ENCODE peak calls at places on chromosome 16, in six cellular contexts. D is H9, T is IMR-90, A is neuronal stem cell, V is trophoblast cell, K is mesenchymal stem cell. W is an unnamed sample. For H3K4me1, the result is how much of the 10 kb centered on the place peaks cover.

GRCh38 chr16:73713301-73713700 is 583.3 kb upstream of the PSMD7 start:
- DNase-seq in A (no peak), V (no peak), T (no peak), D (no peak), K (no peak), W (no peak)

GRCh38 chr16:48559462-48560211 is 50.3 kb downstream of the N4BP1 start:
- DNase-seq in T (peak), D (peak), A (no peak), V (peak), K (no peak), W (peak)

GRCh38 chr16:31461201-31461920 is 2.1 kb downstream of the ARMC5 start:
- DNase-seq in V (no peak), D (no peak), A (no peak), T (no peak), K (no peak), W (no peak)

GRCh38 chr16:74034862-74035261 is 261.8 kb upstream of the PSMD7 start:
- DNase-seq in D (no peak), V (peak), K (no peak), A (peak), T (peak), W (peak)

GRCh38 chr16:88764913-88765349 is 20.1 kb downstream of the PIEZO1 start:
- DNase-seq in K (peak), V (peak), T (peak), A (no peak), D (no peak), W (peak)

GRCh38 chr16:54432481-54433229 is 146.1 kb upstream of the IRX3 start:
- DNase-seq in V (no peak), A (peak), D (no peak), K (no peak), T (no peak), W (no peak)

GRCh38 chr16:886802-887731 is 83.7 kb downstream of the LMF1 start:
- DNase-seq in A (peak), V (no peak), K (no peak), D (no peak), T (no peak), W (peak)

GRCh38 chr16:56336071-56336688 is 89.2 kb downstream of the AMFR start:
- DNase-seq in D (no peak), V (no peak), T (no peak), A (no peak), K (no peak), W (peak)

GRCh38 chr16:28009586-28010373 is 53.7 kb downstream of the GSG1L start:
- DNase-seq in T (no peak), A (no peak), K (no peak), V (no peak), D (no peak), W (no peak)

GRCh38 chr16:88370365-88370764 is 12.4 kb upstream of the ZNF469 start:
- DNase-seq in D (no peak), V (no peak), A (no peak), T (no peak), K (no peak), W (no peak)

GRCh38 chr16:15777533-15778203 is 79.2 kb downstream of the MYH11 start:
- DNase-seq in A (peak), T (peak), K (peak), D (peak), V (peak), W (peak)

GRCh38 chr16:69932228-69932627 is 18.9 kb upstream of the CLEC18A start:
- DNase-seq in T (no peak), V (no peak), D (no peak), K (no peak), A (no peak), W (no peak)

GRCh38 chr16:24935336-24935735 is 79.8 kb downstream of the ARHGAP17 start:
- DNase-seq in T (no peak), V (peak), D (no peak), K (no peak), A (no peak), W (no peak)

GRCh38 chr16:78816499-78817441 is 717.3 kb downstream of the WWOX start:
- DNase-seq in A (no peak), V (peak), D (no peak), K (peak), T (no peak), W (no peak)

GRCh38 chr16:73142069-73142880 is 94.3 kb upstream of the ZFHX3 start:
- DNase-seq in V (no peak), T (no peak), D (no peak), K (no peak), A (no peak), W (no peak)

GRCh38 chr16:16038950-16039349 is 89.5 kb downstream of the ABCC1 start:
- DNase-seq in A (no peak), K (no peak), V (no peak), D (no peak), T (no peak), W (no peak)

GRCh38 chr16:50497592-50497991 is 50.6 kb upstream of the NKD1 start:
- DNase-seq in K (no peak), T (peak), V (peak), A (no peak), D (no peak), W (no peak)

GRCh38 chr16:50282010-50282538 is 15.7 kb downstream of the ADCY7 start:
- DNase-seq in T (no peak), K (no peak), V (peak), D (no peak), A (no peak), W (no peak)

GRCh38 chr16:75733305-75734141 is 7.2 kb upstream of the CPHXL start:
- DNase-seq in V (no peak), A (peak), D (no peak), K (peak), T (peak), W (peak)

GRCh38 chr16:7511549-7512260 is 179.1 kb downstream of the RBFOX1 start:
- DNase-seq in K (no peak), D (no peak), A (no peak), V (no peak), T (no peak), W (no peak)

GRCh38 chr16:7508656-7509055 is 176.0 kb downstream of the RBFOX1 start:
- DNase-seq in A (no peak), D (no peak), V (no peak), K (no peak), T (no peak), W (peak)

GRCh38 chr16:7512503-7512902 is 179.9 kb downstream of the RBFOX1 start:
- DNase-seq in D (no peak), V (no peak), K (no peak), A (no peak), T (no peak), W (no peak)

GRCh38 chr16:7513429-7513828 is 180.8 kb downstream of the RBFOX1 start:
- DNase-seq in T (no peak), D (peak), A (no peak), K (no peak), V (no peak), W (peak)

DNA sequence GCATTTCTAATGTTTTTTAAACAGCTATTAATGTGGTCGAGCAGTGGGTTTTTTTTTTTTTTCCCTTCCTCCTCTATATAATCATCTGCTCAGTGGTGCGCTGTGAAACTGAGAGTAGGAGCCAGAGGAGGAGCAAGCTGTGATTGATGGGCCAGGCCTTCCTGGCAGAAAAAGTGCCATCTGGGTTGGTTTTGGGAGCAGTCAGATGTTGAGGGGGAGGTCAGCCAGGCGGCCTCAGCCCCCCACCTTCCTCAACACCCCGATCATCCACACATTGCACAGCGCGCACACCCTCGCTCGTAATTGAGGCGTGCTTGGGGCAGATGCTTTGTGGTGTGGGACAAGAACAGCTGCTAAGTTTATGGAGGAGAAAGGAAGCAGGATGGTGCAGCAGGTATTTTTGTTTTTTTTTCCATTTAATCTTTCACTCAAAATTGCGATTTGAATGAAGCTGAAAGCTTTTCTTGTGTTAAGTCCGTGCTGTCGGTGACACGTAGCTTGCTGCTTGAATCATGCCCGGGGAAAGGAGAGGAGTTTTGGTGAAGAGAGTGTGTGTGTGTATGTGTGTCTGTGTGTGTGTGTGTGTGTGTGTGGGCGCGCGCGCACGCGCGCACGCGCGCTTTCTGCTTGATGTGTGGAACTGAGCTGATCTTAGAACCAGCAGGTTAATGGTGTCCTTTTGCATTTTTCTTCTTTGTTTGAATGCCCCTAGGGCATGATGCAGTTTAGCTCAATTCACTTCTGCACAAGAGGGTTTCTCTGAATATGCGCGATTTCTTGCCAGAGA is 177.5 kb downstream of the RBFOX1 start:
- DNase-seq in V (no peak), D (no peak), K (no peak), A (no peak), T (no peak), W (no peak)
- H3K4me1 ChIP-seq in V (under half), D (under half), K (under half), A (under half), T (under half), W (under half)

DNA sequence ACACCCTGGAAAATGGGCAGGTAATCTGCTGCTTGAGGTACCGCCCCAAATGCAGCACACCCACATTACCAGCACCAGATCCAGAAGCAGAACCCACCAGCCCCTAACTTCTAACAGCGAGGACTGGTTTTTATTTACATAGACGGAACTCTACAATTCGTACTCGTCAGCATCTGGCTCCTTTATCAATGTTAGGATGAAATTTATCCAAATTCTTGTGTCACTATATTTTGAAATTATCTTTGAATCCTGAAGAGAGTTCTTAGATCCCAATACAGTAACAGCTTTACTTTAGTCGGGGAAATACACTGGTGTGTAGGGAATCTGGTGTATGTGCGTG is 332 bp upstream of the ALG1 start:
- DNase-seq in D (no peak), T (no peak), V (no peak), K (no peak), A (no peak), W (no peak)
- H2BK120ac ChIP-seq in D (no peak), T (peak), V (no peak), K (no peak), A (no peak), W (no peak)

GRCh38 chr16:67946966-67947558 is 3.1 kb upstream of the LCAT start:
- DNase-seq in V (no peak), D (no peak), T (no peak), K (no peak), A (no peak), W (no peak)

GRCh38 chr16:67950335-67950843 is 6.5 kb upstream of the LCAT start:
- DNase-seq in A (no peak), D (no peak), V (no peak), T (no peak), K (no peak), W (no peak)

GRCh38 chr16:67946128-67946569 is 2.2 kb upstream of the LCAT start:
- DNase-seq in K (no peak), D (no peak), A (no peak), V (no peak), T (no peak), W (no peak)

GRCh38 chr16:67949645-67950044 is 5.7 kb upstream of the LCAT start:
- DNase-seq in D (no peak), K (no peak), A (no peak), V (no peak), T (no peak), W (no peak)

GRCh38 chr16:67948015-67948414 is 4.1 kb upstream of the LCAT start:
- DNase-seq in K (no peak), T (no peak), V (no peak), D (no peak), A (no peak), W (no peak)
- H3K4me1 ChIP-seq in K (under half), T (under half), V (under half), D (under half), A (under half), W (under half)

DNA sequence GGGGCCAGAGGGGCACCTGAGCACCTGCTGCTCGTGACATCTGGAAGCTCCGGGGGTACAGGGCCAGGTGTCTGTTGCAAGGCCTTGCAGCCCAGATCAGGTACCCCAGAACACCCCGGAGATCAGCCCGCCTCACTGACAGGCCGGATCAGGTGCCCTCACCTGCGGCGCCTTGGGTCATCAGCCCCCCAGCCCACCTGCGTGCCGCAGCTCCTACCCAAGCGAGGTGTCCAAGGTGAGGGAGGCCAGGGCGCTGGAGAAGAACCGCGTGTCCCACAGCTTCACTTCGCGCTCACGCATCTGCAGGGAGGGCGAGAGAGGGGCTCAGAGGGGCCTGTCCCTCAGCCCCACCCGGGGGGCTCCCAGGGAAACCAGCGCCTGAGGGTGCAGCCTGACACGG is 16.1 kb downstream of the VASN start:
- DNase-seq in D (no peak), A (no peak), T (no peak), K (no peak), V (no peak), W (no peak)
- H2BK120ac ChIP-seq in D (no peak), A (no peak), T (peak), K (peak), V (peak), W (no peak)

GRCh38 chr16:20900299-20901067 is at the start of the genes DCUN1D3 and LYRM1:
- DNase-seq in V (peak), T (peak), A (peak), D (peak), K (peak), W (peak)

GRCh38 chr16:20902426-20902825 is 1.9 kb downstream of the LYRM1 start:
- DNase-seq in D (no peak), K (no peak), A (no peak), V (peak), T (no peak), W (no peak)

GRCh38 chr16:20899503-20900298 is 457 bp downstream of the DCUN1D3 start:
- DNase-seq in T (no peak), A (peak), V (peak), K (no peak), D (no peak), W (peak)

GRCh38 chr16:20901441-20902112 is 1.0 kb downstream of the LYRM1 start:
- DNase-seq in D (peak), A (peak), V (peak), T (peak), K (peak), W (peak)

GRCh38 chr16:20901068-20901440 is 483 bp downstream of the LYRM1 start:
- DNase-seq in V (peak), K (no peak), T (no peak), D (no peak), A (no peak), W (peak)
- H3K4me1 ChIP-seq in V (under half), K (under half), T (under half), D (under half), A (under half), W (under half)

GRCh38 chr16:3008749-3009088 is 4.0 kb upstream of the CLDN9 start:
- DNase-seq in D (no peak), K (no peak), V (no peak), T (no peak), A (no peak), W (no peak)

GRCh38 chr16:3009568-3010390 is 2.9 kb upstream of the CLDN9 start:
- DNase-seq in D (peak), V (peak), K (peak), T (peak), A (no peak), W (peak)

GRCh38 chr16:3012246-3012645 is 477 bp upstream of the CLDN9 start:
- DNase-seq in K (no peak), D (no peak), T (no peak), A (no peak), V (no peak), W (peak)

GRCh38 chr16:3007957-3008748 is 4.6 kb upstream of the CLDN9 start:
- DNase-seq in V (no peak), A (no peak), K (no peak), D (peak), T (no peak), W (peak)

GRCh38 chr16:3010510-3010909 is 2.2 kb upstream of the CLDN9 start:
- DNase-seq in T (no peak), A (no peak), V (no peak), K (no peak), D (no peak), W (no peak)
- H2BK120ac ChIP-seq in T (no peak), A (no peak), V (peak), K (no peak), D (no peak), W (no peak)